ENCODE peak calls at places on chromosomes 3 and 15, in five cellular contexts. One of them, this sample, is unnamed.

GRCh38 chr3:190862209-190863118 is at the start of gene GMNC:
- DNase-seq in HepG2: peak; percentile 38
- DNase-seq in K562: peak; percentile 2
- DNase-seq in H1: no peak
- DNase-seq in A549: peak; percentile 32
- DNase-seq in this sample: peak; percentile 48

GRCh38 chr3:117611242-117611641 is 901.7 kb downstream of the TUSC7 start:
- DNase-seq in HepG2: no peak
- DNase-seq in K562: no peak
- DNase-seq in H1: no peak
- DNase-seq in A549: no peak
- DNase-seq in this sample: no peak

GRCh38 chr3:108183178-108183577 is 39.0 kb downstream of the IFT57 start:
- DNase-seq in HepG2: no peak
- DNase-seq in K562: no peak
- DNase-seq in H1: no peak
- DNase-seq in A549: no peak
- DNase-seq in this sample: peak; percentile 47

GRCh38 chr15:56857828-56858227 is 60.6 kb upstream of the TCF12 start:
- DNase-seq in H1: no peak
- DNase-seq in HepG2: no peak
- DNase-seq in A549: no peak
- DNase-seq in K562: no peak
- DNase-seq in this sample: no peak

GRCh38 chr15:90249123-90249863 is at the start of gene TTLL13:
- DNase-seq in K562: peak; percentile 97
- DNase-seq in H1: peak; percentile 67
- DNase-seq in HepG2: peak; percentile 89
- DNase-seq in A549: peak; percentile 95
- DNase-seq in this sample: peak; percentile 72

GRCh38 chr3:60319179-60319858 is 931.9 kb downstream of the FHIT start:
- DNase-seq in H1: no peak
- DNase-seq in HepG2: no peak
- DNase-seq in K562: no peak
- DNase-seq in A549: no peak
- DNase-seq in this sample: no peak

GRCh38 chr3:174869448-174869847 is 10.3 kb downstream of the NAALADL2 start:
- DNase-seq in HepG2: no peak
- DNase-seq in A549: no peak
- DNase-seq in H1: no peak
- DNase-seq in K562: no peak
- DNase-seq in this sample: peak; percentile 93

GRCh38 chr15:40934457-40934856 is 5.3 kb downstream of the DLL4 start:
- DNase-seq in H1: no peak
- DNase-seq in HepG2: no peak
- DNase-seq in A549: no peak
- DNase-seq in K562: no peak
- DNase-seq in this sample: no peak

GRCh38 chr3:166837535-166837934 is 542.6 kb downstream of the ZBBX start:
- DNase-seq in H1: peak; percentile 10
- DNase-seq in HepG2: peak; percentile 32
- DNase-seq in K562: peak; percentile 3
- DNase-seq in A549: no peak
- DNase-seq in this sample: no peak

GRCh38 chr15:23038741-23039150 is 623 bp downstream of the TUBGCP5 start:
- DNase-seq in HepG2: peak; percentile 24
- DNase-seq in H1: no peak
- DNase-seq in K562: peak; percentile 57
- DNase-seq in A549: peak; percentile 67
- DNase-seq in this sample: peak; percentile 53

GRCh38 chr3:108602935-108603294 is 13.4 kb downstream of the DZIP3 start:
- DNase-seq in K562: no peak
- DNase-seq in A549: no peak
- DNase-seq in HepG2: no peak
- DNase-seq in H1: no peak
- DNase-seq in this sample: no peak

GRCh38 chr3:43870844-43871626 is 180.3 kb downstream of the ABHD5 start:
- DNase-seq in K562: no peak
- DNase-seq in HepG2: no peak
- DNase-seq in A549: no peak
- DNase-seq in H1: no peak
- DNase-seq in this sample: no peak

GRCh38 chr3:48538451-48538850 is 18.2 kb downstream of the PFKFB4 start:
- DNase-seq in H1: no peak
- DNase-seq in K562: no peak
- DNase-seq in A549: no peak
- DNase-seq in HepG2: no peak
- DNase-seq in this sample: no peak

GRCh38 chr3:195028877-195029606 is 241.9 kb downstream of the XXYLT1 start:
- DNase-seq in H1: no peak
- DNase-seq in K562: no peak
- DNase-seq in HepG2: peak; percentile 47
- DNase-seq in A549: no peak
- DNase-seq in this sample: no peak

GRCh38 chr3:102068327-102068726 is 219.0 kb downstream of the NFKBIZ start:
- DNase-seq in A549: no peak
- DNase-seq in HepG2: no peak
- DNase-seq in H1: no peak
- DNase-seq in K562: no peak
- DNase-seq in this sample: no peak

GRCh38 chr3:65449841-65450416 is 588.8 kb downstream of the MAGI1 start:
- DNase-seq in HepG2: no peak
- DNase-seq in H1: no peak
- DNase-seq in A549: no peak
- DNase-seq in K562: no peak
- DNase-seq in this sample: no peak

GRCh38 chr3:182787302-182788036 is 5.8 kb upstream of the ATP11B start:
- DNase-seq in HepG2: no peak
- DNase-seq in H1: no peak
- DNase-seq in K562: peak; percentile 72
- DNase-seq in A549: no peak
- DNase-seq in this sample: peak; percentile 64

GRCh38 chr3:55541456-55541855 is 54.4 kb upstream of the WNT5A start:
- DNase-seq in H1: no peak
- DNase-seq in HepG2: no peak
- DNase-seq in A549: no peak
- DNase-seq in K562: no peak
- DNase-seq in this sample: no peak

GRCh38 chr3:126208618-126209256 is 28.4 kb upstream of the ALDH1L1 start:
- DNase-seq in K562: peak; percentile 50
- DNase-seq in HepG2: peak; percentile 52
- DNase-seq in H1: no peak
- DNase-seq in A549: peak; percentile 69
- DNase-seq in this sample: peak; percentile 89

GRCh38 chr3:189270248-189270832 is 98.6 kb downstream of the TPRG1 start:
- DNase-seq in HepG2: peak; percentile 47
- DNase-seq in K562: no peak
- DNase-seq in A549: peak; percentile 38
- DNase-seq in H1: peak; percentile 33
- DNase-seq in this sample: peak; percentile 66

GRCh38 chr15:68464451-68465090 is 32.6 kb upstream of the ITGA11 start:
- DNase-seq in H1: no peak
- DNase-seq in K562: no peak
- DNase-seq in HepG2: no peak
- DNase-seq in A549: no peak
- DNase-seq in this sample: peak; percentile 35

GRCh38 chr3:62567097-62568021 is 194.0 kb upstream of the FEZF2 start:
- DNase-seq in H1: no peak
- DNase-seq in HepG2: peak; percentile 10
- DNase-seq in K562: no peak
- DNase-seq in A549: no peak
- DNase-seq in this sample: peak; percentile 79

GRCh38 chr3:134239538-134239937 is 11.1 kb downstream of the RYK start:
- DNase-seq in HepG2: no peak
- DNase-seq in A549: no peak
- DNase-seq in K562: no peak
- DNase-seq in H1: no peak
- DNase-seq in this sample: peak; percentile 43

GRCh38 chr15:77032052-77032646 is 37.2 kb downstream of the PSTPIP1 start:
- DNase-seq in K562: no peak
- DNase-seq in A549: no peak
- DNase-seq in HepG2: peak; percentile 66
- DNase-seq in H1: no peak
- DNase-seq in this sample: no peak

GRCh38 chr3:196080997-196081833 is 675 bp downstream of the TFRC start:
- DNase-seq in K562: peak; percentile 69
- DNase-seq in HepG2: peak; percentile 35
- DNase-seq in A549: peak; percentile 36
- DNase-seq in H1: no peak
- DNase-seq in this sample: peak; percentile 38

GRCh38 chr15:87706001-87706400 is 550.5 kb downstream of the NTRK3 start:
- DNase-seq in H1: no peak
- DNase-seq in HepG2: no peak
- DNase-seq in A549: no peak
- DNase-seq in K562: no peak
- DNase-seq in this sample: no peak

GRCh38 chr3:125622381-125622788 is 27.1 kb upstream of the OSBPL11 start:
- DNase-seq in H1: no peak
- DNase-seq in A549: no peak
- DNase-seq in K562: no peak
- DNase-seq in HepG2: no peak
- DNase-seq in this sample: no peak

GRCh38 chr3:128804017-128804816 is 75.2 kb upstream of the ACAD9 start:
- DNase-seq in HepG2: no peak
- DNase-seq in K562: peak; percentile 59
- DNase-seq in H1: no peak
- DNase-seq in A549: no peak
- DNase-seq in this sample: peak; percentile 60

GRCh38 chr3:62562017-62562416 is 188.7 kb upstream of the FEZF2 start:
- DNase-seq in H1: no peak
- DNase-seq in A549: no peak
- DNase-seq in K562: no peak
- DNase-seq in HepG2: no peak
- DNase-seq in this sample: peak; percentile 69

DNA sequence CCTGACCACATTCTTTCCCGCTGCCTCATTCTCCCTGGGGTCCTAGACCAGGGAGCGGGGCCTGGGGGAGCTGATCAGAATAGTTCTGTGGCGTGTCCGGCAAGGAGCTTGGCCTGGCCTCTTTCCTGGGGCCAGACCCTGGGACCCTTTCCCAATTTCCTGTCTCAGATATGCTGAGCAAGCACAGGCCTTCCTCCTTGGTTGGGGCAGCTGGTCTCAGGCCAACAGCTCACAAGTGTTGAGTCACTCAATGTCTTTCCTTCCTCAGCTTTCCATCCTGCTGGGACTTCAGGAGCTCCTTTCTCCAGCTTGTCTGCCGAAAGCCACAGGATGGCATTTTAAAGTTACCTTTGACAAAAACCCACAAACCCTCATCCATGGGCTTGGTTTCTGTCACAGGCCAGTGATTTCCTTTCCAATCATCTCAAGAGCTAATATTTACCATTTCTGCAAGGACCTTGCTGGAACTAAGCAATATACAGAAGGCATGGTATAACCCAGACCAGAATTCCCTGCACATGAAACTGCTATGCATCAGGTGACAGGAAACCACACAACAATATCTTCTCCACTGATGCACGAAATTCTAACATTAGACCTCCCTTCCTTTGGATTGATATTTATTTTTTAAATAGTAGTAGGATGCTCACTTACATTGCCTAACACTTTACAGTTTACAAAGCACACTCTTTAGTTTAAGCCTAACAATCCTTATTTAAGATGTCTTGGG is 19.5 kb upstream of the TIMP4 start:
- DNase-seq in HepG2: no peak
- DNase-seq in A549: no peak
- DNase-seq in H1: no peak
- DNase-seq in K562: no peak
- DNase-seq in this sample: peak; percentile 58
- TF ChIP-seq MAFK in HepG2: no peak
- TF ChIP-seq MAFK in A549: peak; percentile 75
- TF ChIP-seq MAFK in H1: no peak
- TF ChIP-seq MAFK in K562: peak; percentile 53
- TF ChIP-seq MAFK in this sample: peak; percentile 82

DNA sequence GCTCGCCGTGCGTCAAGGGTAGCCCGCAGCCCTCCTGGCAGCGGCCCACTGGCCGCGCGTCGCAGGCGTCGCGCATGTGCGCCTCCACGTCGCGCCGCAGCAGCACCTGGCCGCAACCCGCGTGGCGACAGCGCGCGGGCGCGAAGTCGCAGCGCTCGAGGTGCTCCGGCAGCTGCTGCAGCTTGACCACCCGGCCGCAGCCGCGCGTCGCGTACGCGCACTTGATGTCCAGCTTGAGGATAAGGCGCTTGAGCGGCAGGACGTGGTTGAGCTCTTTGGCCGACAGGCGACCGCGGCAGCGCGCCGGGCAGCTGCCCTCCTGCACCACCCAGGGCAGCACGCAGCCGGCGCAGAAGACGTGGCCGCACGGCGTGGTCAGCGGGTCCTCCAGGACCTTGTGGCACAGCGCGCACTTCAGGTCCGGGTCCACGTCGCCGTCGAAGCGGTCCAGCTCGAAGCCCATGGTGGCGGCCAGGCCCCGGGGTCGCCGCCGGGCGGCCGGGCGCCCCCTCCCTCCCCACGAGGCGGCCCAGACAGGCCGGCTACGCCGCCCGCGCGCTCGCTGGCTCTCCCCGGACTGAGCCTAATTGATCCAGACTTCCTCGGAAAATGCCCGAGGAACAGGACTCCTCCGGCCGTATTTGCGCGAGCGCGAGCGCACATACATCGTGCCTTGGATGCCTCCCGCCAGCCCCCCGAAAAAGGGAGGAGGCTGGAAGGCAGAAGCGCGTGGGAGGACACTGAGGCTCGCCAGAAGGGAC is at the start of gene PDZRN3:
- DNase-seq in A549: no peak
- DNase-seq in HepG2: no peak
- DNase-seq in H1: peak; percentile 34
- DNase-seq in K562: no peak
- DNase-seq in this sample: peak; percentile 82
- H3K4me2 ChIP-seq in A549: peak within 1 kb of the TSS; percentile 62
- H3K4me2 ChIP-seq in HepG2: peak within 1 kb of the TSS; percentile 73
- H3K4me2 ChIP-seq in H1: peak within 1 kb of the TSS; percentile 100
- H3K4me2 ChIP-seq in K562: no peak within 1 kb of the TSS
- H3K4me2 ChIP-seq in this sample: peak within 1 kb of the TSS; percentile 97

DNA sequence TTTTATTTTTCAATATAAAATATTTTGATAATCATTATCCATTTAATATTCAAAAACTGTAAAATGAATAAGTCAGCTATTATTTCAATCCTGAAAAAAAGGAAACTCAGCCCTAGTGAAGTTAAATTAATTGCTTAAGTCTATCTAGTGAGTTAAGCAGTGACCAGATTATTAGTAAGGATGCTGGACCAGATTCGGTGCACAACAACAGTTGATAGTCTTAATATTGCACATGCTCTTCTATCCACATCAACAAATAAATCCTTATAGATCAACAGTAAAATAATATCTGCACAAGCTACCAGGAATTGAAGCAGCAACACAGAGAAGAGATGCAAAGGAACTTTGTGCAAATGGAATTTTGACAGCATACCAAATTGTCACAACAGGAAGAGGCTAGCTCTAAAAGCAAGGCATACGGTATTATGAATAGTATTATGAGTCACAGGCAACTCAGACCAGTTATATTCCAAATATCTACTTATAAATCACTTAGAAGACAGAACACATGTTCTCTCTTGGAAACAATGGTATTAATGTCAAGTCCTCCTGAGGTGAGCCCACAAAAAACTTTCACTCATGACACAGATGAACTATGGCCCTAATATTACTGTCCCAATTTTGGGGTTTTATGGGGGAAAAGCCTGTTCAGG is 24.9 kb downstream of the VPS13C start:
- DNase-seq in H1: no peak
- DNase-seq in K562: no peak
- DNase-seq in A549: no peak
- DNase-seq in HepG2: no peak
- DNase-seq in this sample: peak; percentile 75
- TF ChIP-seq MAFK in H1: no peak
- TF ChIP-seq MAFK in K562: no peak
- TF ChIP-seq MAFK in A549: no peak
- TF ChIP-seq MAFK in HepG2: no peak
- TF ChIP-seq MAFK in this sample: no peak

GRCh38 chr3:142972092-142972753 is 8.7 kb upstream of the PAQR9 start:
- DNase-seq in HepG2: no peak
- DNase-seq in A549: no peak
- DNase-seq in K562: peak; percentile 40
- DNase-seq in H1: no peak
- DNase-seq in this sample: no peak
- H3K4me2 ChIP-seq in HepG2: no peak overlapping the region
- H3K4me2 ChIP-seq in A549: no peak overlapping the region
- H3K4me2 ChIP-seq in K562: no peak overlapping the region
- H3K4me2 ChIP-seq in H1: no peak overlapping the region
- H3K4me2 ChIP-seq in this sample: no peak overlapping the region